ENCODE peak calls at places on chromosomes 5 and 9, in six cellular contexts. Z is HS-5, G is hypothalamus, F is coronary artery, A is activated T-cell treated with anti-CD3 and anti-CD28 coated beads for 48 hours, B is NCI-H69. I is an unnamed sample.

GRCh38 chr9:121282309-121283071 is 14.5 kb downstream of the GSN start:
- DNase-seq in G (no peak), B (peak), A (no peak), F (peak), Z (no peak), I (no peak)

GRCh38 chr5:1140818-1141189 is 28.9 kb upstream of the SLC12A7 start:
- DNase-seq in Z (no peak), F (no peak), G (no peak), B (no peak), A (no peak), I (no peak)

GRCh38 chr9:116087751-116088194 is 65.8 kb upstream of the PAPPA start:
- DNase-seq in G (no peak), Z (peak), B (peak), F (no peak), A (no peak), I (no peak)

GRCh38 chr9:76271755-76272154 is 122.5 kb downstream of the RFK start:
- DNase-seq in B (no peak), Z (no peak), A (no peak), G (no peak), F (no peak), I (no peak)

GRCh38 chr5:55306641-55307382 is 682 bp downstream of the DHX29 start:
- DNase-seq in A (peak), G (no peak), B (peak), F (no peak), Z (no peak), I (no peak)

GRCh38 chr5:23013395-23013994 is 160.4 kb upstream of the CDH12 start:
- DNase-seq in F (no peak), G (no peak), B (peak), A (no peak), Z (no peak), I (no peak)

GRCh38 chr9:122797316-122798033 is 2.4 kb upstream of the OR1K1 start:
- DNase-seq in Z (no peak), G (no peak), F (no peak), B (no peak), A (no peak), I (no peak)

GRCh38 chr9:111399772-111400563 is 69.9 kb upstream of the OR2K2 start:
- DNase-seq in B (peak), G (no peak), F (no peak), Z (no peak), A (peak), I (no peak)

GRCh38 chr5:146910239-146910638 is 31.7 kb upstream of the PPP2R2B start:
- DNase-seq in G (no peak), A (no peak), Z (no peak), B (no peak), F (no peak), I (no peak)

GRCh38 chr9:121824651-121825480 is 173.4 kb downstream of the DAB2IP start:
- DNase-seq in G (no peak), Z (no peak), B (peak), F (peak), A (no peak), I (no peak)

GRCh38 chr9:113464286-113464660 is 746 bp downstream of the RGS3 start:
- DNase-seq in F (peak), G (no peak), B (peak), Z (no peak), A (no peak), I (no peak)

I was measured in epithelial cell of proximal tubule.